ENCODE peak calls at places on chromosomes 5 and 9, in four cellular contexts. W is heart left ventricle, T is HFFc6, L is HFF-Myc. C is an unnamed sample.
A peak's percentile ranks its signal among the peaks of the same experiment; 100 is the strongest.

GRCh38 chr5:126531543-126532120 is 63.4 kb downstream of the ALDH7A1 start:
- DNase-seq in W (no peak), L (no peak), T (no peak), C (no peak)

GRCh38 chr5:36630201-36630968 is 24.0 kb downstream of the SLC1A3 start:
- DNase-seq in T (no peak), L (no peak), W (no peak), C (no peak)

GRCh38 chr9:126058631-126059030 is 268.0 kb upstream of the MVB12B start:
- DNase-seq in T (no peak), L (no peak), W (no peak), C (no peak)

GRCh38 chr5:124628721-124629596 is 117.5 kb downstream of the ZNF608 start:
- DNase-seq in T (peak; percentile 98), W (peak; percentile 70), L (peak; percentile 92), C (peak; percentile 75)

GRCh38 chr9:115132648-115133047 is 14.7 kb upstream of the TNC start:
- DNase-seq in L (no peak), T (no peak), W (peak; percentile 62), C (no peak)

GRCh38 chr5:78362220-78362619 is 1.8 kb downstream of the SCAMP1 start:
- DNase-seq in W (no peak), L (no peak), T (no peak), C (no peak)

GRCh38 chr9:36901528-36901927 is 132.5 kb downstream of the PAX5 start:
- DNase-seq in T (no peak), W (no peak), L (no peak), C (no peak)

GRCh38 chr9:33927694-33928093 is 110.7 kb downstream of the UBE2R2 start:
- DNase-seq in W (no peak), T (no peak), L (no peak), C (no peak)

GRCh38 chr5:4661326-4661725 is 478.8 kb upstream of the ADAMTS16 start:
- DNase-seq in T (no peak), L (no peak), W (no peak), C (no peak)

GRCh38 chr5:13566903-13567339 is 377.6 kb downstream of the DNAH5 start:
- DNase-seq in W (no peak), L (peak; percentile 11), T (peak; percentile 77), C (peak; percentile 23)

GRCh38 chr9:84694248-84694647 is 24.7 kb downstream of the NTRK2 start:
- DNase-seq in T (no peak), W (no peak), L (no peak), C (no peak)

DNA sequence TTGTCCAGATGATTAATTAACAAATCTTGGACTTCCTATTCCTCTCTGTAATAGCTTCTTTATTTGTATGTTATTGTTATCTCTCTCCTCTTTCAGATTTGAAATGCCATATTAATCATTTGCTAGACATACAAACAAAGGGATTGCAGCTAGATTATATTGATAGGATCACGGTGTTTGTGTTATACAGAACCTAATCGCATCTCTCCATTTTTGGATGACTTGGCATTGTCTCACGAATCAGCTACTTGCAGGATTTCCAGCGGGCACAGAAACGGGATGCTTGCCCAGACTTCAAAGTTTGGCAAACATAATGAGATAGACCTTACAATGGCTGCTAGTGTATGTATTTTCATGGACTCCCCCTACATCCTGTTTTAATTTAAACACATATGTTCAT is 368.1 kb downstream of the TLE4 start:
- DNase-seq in W (no peak), T (no peak), L (no peak), C (no peak)
- TF ChIP-seq CTCF in W (no peak), T (no peak), L (no peak), C (no peak)

GRCh38 chr5:140795259-140795641 is 598 bp downstream of the PCDHA2 start:
- DNase-seq in W (no peak), L (no peak), T (no peak), C (no peak)
- TF ChIP-seq CTCF in W (peak; percentile 19), L (no peak), T (no peak), C (no peak)

GRCh38 chr5:146528232-146528631 is 12.2 kb upstream of the GPR151 start:
- DNase-seq in T (no peak), W (no peak), L (no peak), C (no peak)
- TF ChIP-seq CTCF in T (no peak), W (no peak), L (no peak), C (no peak)

GRCh38 chr9:92506184-92506857 is 24.0 kb upstream of the ASPN start:
- DNase-seq in W (no peak), L (peak; percentile 75), T (peak; percentile 96), C (peak; percentile 90)

GRCh38 chr9:92499701-92500100 is 17.4 kb upstream of the ASPN start:
- DNase-seq in L (no peak), W (no peak), T (no peak), C (no peak)

GRCh38 chr9:92504881-92505280 is 22.6 kb upstream of the ASPN start:
- DNase-seq in T (peak; percentile 21), W (no peak), L (no peak), C (no peak)

GRCh38 chr9:92500725-92501124 is 18.4 kb upstream of the ASPN start:
- DNase-seq in T (no peak), L (no peak), W (no peak), C (no peak)

DNA sequence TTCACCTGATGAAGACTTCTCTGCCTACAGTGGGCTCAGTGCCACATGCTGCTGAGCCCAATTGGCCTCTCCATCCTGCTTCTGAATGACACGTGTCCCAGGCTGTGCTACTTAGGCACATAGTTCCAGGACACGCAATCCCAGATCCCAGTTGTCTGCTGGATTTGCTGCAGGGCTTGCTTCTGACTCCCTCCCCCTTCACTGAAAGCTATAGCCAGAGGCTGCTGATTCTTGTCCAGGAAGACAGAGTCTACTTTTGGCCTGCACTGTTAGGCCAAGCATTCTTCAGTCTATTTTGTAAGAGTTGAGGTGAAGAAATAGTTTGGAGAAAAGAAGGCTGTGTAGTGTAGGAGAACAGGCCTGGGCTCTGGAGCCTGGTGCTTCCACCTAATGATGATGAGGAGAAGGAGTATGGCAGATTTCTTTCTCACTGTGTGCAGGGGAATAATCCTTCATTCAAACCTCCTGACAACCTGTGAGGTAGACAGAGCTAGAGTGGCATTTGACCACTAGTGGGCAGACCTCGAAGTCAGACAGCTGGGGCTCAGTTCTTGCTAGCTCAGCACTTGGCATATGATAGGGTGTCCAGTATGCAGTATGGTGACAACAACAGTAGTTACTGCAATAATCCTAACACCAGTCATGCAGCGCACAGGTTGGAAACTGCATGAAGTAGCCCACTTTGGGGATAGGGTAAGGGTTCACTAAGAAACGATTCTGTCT is 19.5 kb upstream of the ASPN start:
- DNase-seq in L (no peak), W (no peak), T (peak; percentile 36), C (no peak)
- TF ChIP-seq CTCF in L (peak; percentile 61), W (peak; percentile 42), T (peak; percentile 77), C (peak; percentile 33)

DNA sequence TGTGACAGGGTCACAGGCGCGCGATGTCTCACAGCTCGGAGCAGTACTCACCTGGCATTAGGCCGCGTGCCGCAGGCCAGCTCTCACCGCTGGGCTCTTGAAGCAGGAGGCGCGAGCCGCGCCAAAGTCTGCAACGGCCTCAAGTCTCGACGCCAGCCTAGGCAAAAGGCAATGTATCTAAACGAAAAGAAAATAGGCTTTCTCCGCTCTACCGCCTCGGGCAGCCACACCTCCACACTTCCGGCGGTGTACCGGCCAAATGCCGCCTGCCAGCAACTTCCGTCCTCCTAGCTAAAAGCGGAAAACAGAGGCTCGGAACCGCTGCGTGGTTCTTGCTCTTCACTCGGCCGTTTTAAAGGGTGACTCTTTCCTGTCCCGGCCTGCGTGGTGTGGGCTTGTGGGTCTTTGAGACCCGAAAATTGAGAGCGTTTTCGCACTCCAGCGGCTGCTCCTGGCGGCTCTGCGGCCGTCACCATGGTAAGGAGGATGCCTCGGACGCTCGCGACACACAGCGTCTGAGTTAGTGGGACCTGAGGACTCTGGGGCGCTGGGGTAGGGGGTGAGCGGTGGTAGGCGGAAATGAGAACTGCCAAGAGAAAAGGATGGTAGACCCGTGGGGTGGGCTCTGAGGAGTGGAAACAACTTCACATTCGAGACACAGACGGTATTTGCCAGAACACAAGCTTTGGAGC is at the start of the genes GFM2 and NSA2:
- DNase-seq in W (peak; percentile 94), L (peak; percentile 79), T (peak; percentile 91), C (peak; percentile 56)
- TF ChIP-seq CTCF in W (no peak), L (no peak), T (no peak), C (no peak)

DNA sequence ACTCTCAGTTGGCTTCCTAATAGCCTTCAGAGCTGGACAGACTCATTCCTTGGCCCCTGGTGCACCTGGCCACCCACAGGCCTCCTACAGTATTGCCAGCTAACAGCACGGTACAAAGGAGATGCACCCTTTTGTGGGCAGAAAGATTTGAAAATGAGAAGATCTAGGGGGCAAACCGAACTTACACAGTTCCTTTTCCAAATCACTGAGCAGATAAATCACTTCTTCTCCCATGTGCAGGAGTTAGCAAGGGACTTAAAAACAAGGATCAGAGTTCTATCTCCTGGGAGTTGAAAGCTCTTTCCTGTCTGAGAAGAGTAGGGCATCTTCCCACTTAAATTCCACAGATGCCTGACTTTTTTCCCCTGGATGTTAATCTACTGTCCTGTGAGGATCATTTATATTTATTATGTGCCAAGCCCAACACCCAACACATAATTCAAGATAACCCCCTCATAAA is 207.4 kb upstream of the DAPK1 start:
- DNase-seq in W (no peak), T (peak; percentile 48), L (no peak), C (no peak)
- TF ChIP-seq CTCF in W (no peak), T (peak; percentile 70), L (peak; percentile 44), C (peak; percentile 54)

GRCh38 chr5:139795074-139796001 is at the start of gene PSD2:
- DNase-seq in L (no peak), T (no peak), W (no peak), C (no peak)
- TF ChIP-seq CTCF in L (no peak), T (no peak), W (no peak), C (no peak)